ENCODE peak calls at places on chromosomes 6 and 20, in five cellular contexts. Y, M, Z, F and C are unnamed samples. For H3K4me1, the result is how much of the 10 kb centered on the place peaks cover.

GRCh38 chr6:155188707-155189496 is 74.9 kb upstream of the CLDN20 start:
- DNase-seq in Y (no peak), M (no peak), Z (no peak), F (no peak), C (no peak)

GRCh38 chr6:157066781-157067491 is 256.4 kb downstream of the TMEM242 start:
- DNase-seq in Y (no peak), M (no peak), Z (no peak), F (no peak), C (no peak)

GRCh38 chr6:150863213-150863928 is 2.1 kb upstream of the MTHFD1L start:
- DNase-seq in Y (no peak), M (no peak), Z (no peak), F (no peak), C (no peak)

GRCh38 chr6:307065-307814 is 15.0 kb downstream of the DUSP22 start:
- DNase-seq in Y (no peak), M (no peak), Z (no peak), F (no peak), C (no peak)

GRCh38 chr20:56630086-56630493 is 984 bp downstream of the TFAP2C start:
- DNase-seq in Y (peak), M (peak), Z (no peak), F (peak), C (peak)

GRCh38 chr6:22785036-22785435 is 215.7 kb downstream of the HDGFL1 start:
- DNase-seq in Y (no peak), M (no peak), Z (no peak), F (no peak), C (no peak)

GRCh38 chr20:25487306-25487705 is 79.8 kb downstream of the GINS1 start:
- DNase-seq in Y (no peak), M (no peak), Z (no peak), F (no peak), C (no peak)

GRCh38 chr6:146914563-146915483 is 289.4 kb upstream of the STXBP5 start:
- DNase-seq in Y (peak), M (no peak), Z (no peak), F (peak), C (no peak)

GRCh38 chr6:35675871-35676459 is 12.8 kb downstream of the FKBP5 start:
- DNase-seq in Y (no peak), M (no peak), Z (no peak), F (no peak), C (no peak)

GRCh38 chr6:11943060-11943459 is 69.1 kb upstream of the HIVEP1 start:
- DNase-seq in Y (no peak), M (no peak), Z (no peak), F (no peak), C (no peak)

GRCh38 chr6:53827485-53827884 is 32.7 kb downstream of the LRRC1 start:
- DNase-seq in Y (no peak), M (no peak), Z (no peak), F (no peak), C (no peak)

GRCh38 chr6:141133346-141133745 is 999.4 kb upstream of the GJE1 start:
- DNase-seq in Y (no peak), M (no peak), Z (no peak), F (no peak), C (no peak)

GRCh38 chr6:136762022-136762975 is 30.0 kb downstream of the MAP3K5 start:
- DNase-seq in Y (no peak), M (no peak), Z (no peak), F (no peak), C (no peak)

GRCh38 chr6:125197795-125198269 is 44.3 kb downstream of the TPD52L1 start:
- DNase-seq in Y (peak), M (no peak), Z (no peak), F (no peak), C (no peak)

GRCh38 chr6:102679844-102680243 is 1286.3 kb downstream of the GRIK2 start:
- DNase-seq in Y (no peak), M (no peak), Z (no peak), F (no peak), C (no peak)

GRCh38 chr20:50325215-50325614 is 134.6 kb downstream of the CEBPB start:
- DNase-seq in Y (no peak), M (no peak), Z (no peak), F (no peak), C (no peak)

GRCh38 chr20:3808141-3808479 is 12.0 kb downstream of the CDC25B start:
- DNase-seq in Y (peak), M (no peak), Z (no peak), F (no peak), C (no peak)

GRCh38 chr6:113317870-113318269 is 539.3 kb upstream of the MARCKS start:
- DNase-seq in Y (no peak), M (no peak), Z (no peak), F (no peak), C (no peak)

GRCh38 chr6:3431994-3432393 is 24.9 kb downstream of the SLC22A23 start:
- DNase-seq in Y (no peak), M (no peak), Z (no peak), F (no peak), C (no peak)

GRCh38 chr6:106087548-106088325 is 1.6 kb downstream of the PRDM1 start:
- DNase-seq in Y (no peak), M (no peak), Z (no peak), F (no peak), C (peak)
- TF ChIP-seq YY1 in Y (no peak), M (no peak), Z (no peak), F (no peak), C (no peak)

GRCh38 chr20:62039738-62040137 is 25.9 kb downstream of the TAF4 start:
- DNase-seq in Y (no peak), M (no peak), Z (peak), F (no peak), C (no peak)
- H3K4me1 ChIP-seq in Y (under half), M (under half), Z (under half), F (under half), C (under half)

DNA sequence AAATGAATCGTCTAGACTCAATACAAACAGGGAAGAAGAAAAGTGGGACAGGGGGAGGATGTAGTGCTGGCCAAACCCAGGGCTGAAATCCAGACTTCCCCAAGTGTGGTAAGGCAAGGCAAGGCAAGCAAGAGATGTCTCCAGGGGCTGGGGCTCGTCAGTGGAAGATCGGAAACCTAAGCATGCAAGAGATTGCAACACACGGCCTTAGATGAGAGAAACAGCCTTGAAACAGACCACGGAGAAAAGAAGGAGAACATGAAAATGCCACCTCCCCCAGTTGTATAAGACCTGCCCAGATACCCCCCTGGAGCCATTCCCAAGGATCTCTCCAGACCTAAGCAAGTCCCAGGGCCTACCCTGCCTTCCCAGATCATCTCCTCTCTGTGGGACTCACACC is 20.0 kb downstream of the VEGFA start:
- DNase-seq in Y (no peak), M (no peak), Z (no peak), F (no peak), C (no peak)
- TF ChIP-seq YY1 in Y (no peak), M (no peak), Z (no peak), F (no peak), C (no peak)

DNA sequence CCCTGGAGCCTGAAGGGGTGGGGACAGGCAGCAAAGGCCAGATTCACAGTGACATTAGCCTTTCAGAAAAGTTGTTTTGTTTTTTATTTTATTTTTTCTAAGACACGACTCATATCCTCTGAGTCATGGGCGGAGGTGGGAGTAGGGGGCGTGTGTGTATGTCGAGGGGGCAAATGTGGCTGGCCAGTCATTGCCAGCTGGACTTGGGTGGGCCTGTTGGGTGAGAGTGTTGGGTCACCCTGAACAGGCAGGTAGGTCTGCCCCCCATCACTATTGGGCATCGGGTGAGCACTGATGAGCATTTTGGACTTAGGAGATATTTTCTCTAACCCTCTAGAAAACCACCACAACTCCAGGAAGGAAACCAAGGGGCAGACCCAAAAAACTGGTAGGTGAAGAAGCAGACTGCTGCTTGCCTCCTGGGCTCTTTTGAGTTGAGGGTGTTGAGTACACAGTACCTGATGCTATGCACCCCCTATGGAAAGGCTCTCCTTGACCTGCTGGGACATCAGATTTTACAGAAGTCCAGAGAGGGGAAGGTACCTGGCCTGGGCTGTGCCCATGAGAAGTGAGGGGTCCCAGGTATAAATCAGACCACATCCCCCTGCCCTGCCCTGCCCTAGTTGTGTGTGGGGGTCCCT is 5.6 kb downstream of the SMIM29 start:
- DNase-seq in Y (no peak), M (no peak), Z (no peak), F (no peak), C (no peak)
- H3K4me1 ChIP-seq in Y (half or more), M (under half), Z (under half), F (half or more), C (under half)

GRCh38 chr6:43817192-43817591 is 47.2 kb downstream of the VEGFA start:
- DNase-seq in Y (peak), M (peak), Z (no peak), F (peak), C (no peak)
- TF ChIP-seq YY1 in Y (peak), M (no peak), Z (no peak), F (no peak), C (no peak)

DNA sequence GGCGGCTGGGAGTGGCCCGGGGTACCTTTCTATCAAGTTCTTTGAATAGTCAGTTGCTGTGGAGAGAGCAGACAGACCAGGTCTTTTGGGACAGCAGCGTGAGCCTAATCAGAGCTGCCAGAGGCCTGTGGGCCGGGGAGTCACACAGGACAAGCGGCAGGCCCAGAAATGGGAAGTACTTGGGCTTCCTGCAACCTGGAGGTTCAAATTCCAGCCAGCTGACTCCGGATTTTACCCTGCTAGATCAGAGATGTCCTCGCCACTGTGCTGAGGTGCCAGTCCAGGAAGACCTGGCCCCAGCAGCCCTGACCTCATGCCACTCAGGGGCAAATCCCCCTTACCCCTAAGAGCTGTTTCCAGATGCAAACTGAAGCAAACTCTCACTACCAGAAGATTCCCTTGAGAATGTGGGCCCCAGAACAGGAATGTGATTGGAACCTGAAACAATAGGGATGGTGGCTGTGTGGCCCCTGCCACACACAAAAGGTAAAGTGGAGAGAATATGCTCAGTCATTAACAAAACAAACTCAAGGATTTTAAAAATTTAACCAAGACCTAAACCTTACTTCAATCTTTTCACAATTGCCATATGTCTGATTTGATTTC is 9.7 kb downstream of the BEND3 start:
- DNase-seq in Y (no peak), M (no peak), Z (no peak), F (no peak), C (no peak)
- H3K4me1 ChIP-seq in Y (under half), M (under half), Z (under half), F (under half), C (under half)

GRCh38 chr6:21753571-21754108 is 160.1 kb downstream of the SOX4 start:
- DNase-seq in Y (no peak), M (no peak), Z (no peak), F (no peak), C (no peak)
- TF ChIP-seq YY1 in Y (no peak), M (no peak), Z (no peak), F (no peak), C (no peak)

GRCh38 chr6:16163535-16164300 is 34.8 kb downstream of the MYLIP start:
- DNase-seq in Y (no peak), M (no peak), Z (no peak), F (no peak), C (no peak)
- H3K4me1 ChIP-seq in Y (under half), M (under half), Z (under half), F (under half), C (under half)

GRCh38 chr20:59948828-59949720 is 8.9 kb downstream of the FAM217B start:
- DNase-seq in Y (peak), M (no peak), Z (no peak), F (peak), C (no peak)
- TF ChIP-seq YY1 in Y (no peak), M (no peak), Z (no peak), F (no peak), C (no peak)